ENCODE peak calls at places on chromosome 10, in four cellular contexts. G is GM12891, H is esophagus muscularis mucosa, K is GM23338. L is an unnamed sample.

GRCh38 chr10:60208676-60209269 is 180.9 kb downstream of the ANK3 start:
- DNase-seq in G (no peak), H (no peak), K (peak; percentile 83), L (no peak)

GRCh38 chr10:110411047-110411410 is 86.7 kb upstream of the DUSP5 start:
- DNase-seq in G (no peak), H (no peak), K (no peak), L (no peak)

GRCh38 chr10:103433858-103434257 is 18.3 kb downstream of the CALHM2 start:
- DNase-seq in G (no peak), H (no peak), K (no peak), L (no peak)

GRCh38 chr10:18397886-18398285 is 253.5 kb downstream of the NSUN6 start:
- DNase-seq in G (no peak), H (no peak), K (no peak), L (no peak)

GRCh38 chr10:55410415-55410885 is 609.4 kb upstream of the PCDH15 start:
- DNase-seq in G (no peak), H (no peak), K (peak; percentile 54), L (no peak)

GRCh38 chr10:23095966-23096813 is 811 bp downstream of the MSRB2 start:
- DNase-seq in G (peak; percentile 25), H (no peak), K (peak; percentile 67), L (no peak)

GRCh38 chr10:80149123-80149522 is 16.6 kb downstream of the PLAC9 start:
- DNase-seq in G (no peak), H (no peak), K (no peak), L (no peak)

GRCh38 chr10:82969405-82969804 is 1094.4 kb downstream of the NRG3 start:
- DNase-seq in G (no peak), H (no peak), K (peak; percentile 36), L (no peak)

GRCh38 chr10:17905491-17905890 is 46.2 kb upstream of the SLC39A12 start:
- DNase-seq in G (no peak), H (no peak), K (no peak), L (no peak)

GRCh38 chr10:99526861-99527504 is 5.8 kb upstream of the NKX2-3 start:
- DNase-seq in G (no peak), H (no peak), K (peak; percentile 52), L (no peak)

GRCh38 chr10:98323221-98324164 is 55.5 kb upstream of the LOXL4 start:
- DNase-seq in G (no peak), H (no peak), K (no peak), L (no peak)

GRCh38 chr10:132407243-132407746 is 10.3 kb downstream of the PWWP2B start:
- DNase-seq in G (no peak), H (no peak), K (no peak), L (no peak)

GRCh38 chr10:86693721-86694369 is 25.5 kb downstream of the LDB3 start:
- DNase-seq in G (peak; percentile 56), H (no peak), K (peak; percentile 87), L (no peak)

GRCh38 chr10:5584895-5585516 is 60.2 kb downstream of the CALML3 start:
- DNase-seq in G (no peak), H (no peak), K (no peak), L (no peak)

GRCh38 chr10:28530751-28531150 is 2.2 kb upstream of the WAC start:
- DNase-seq in G (no peak), H (no peak), K (no peak), L (no peak)

GRCh38 chr10:101492205-101492604 is 95.9 kb downstream of the POLL start:
- DNase-seq in G (no peak), H (no peak), K (no peak), L (no peak)

GRCh38 chr10:131689016-131689415 is 211.8 kb upstream of the PPP2R2D start:
- DNase-seq in G (no peak), H (no peak), K (peak; percentile 67), L (no peak)

GRCh38 chr10:73248259-73248724 is 1.2 kb upstream of the DNAJC9 start:
- DNase-seq in G (no peak), H (no peak), K (no peak), L (no peak)

GRCh38 chr10:112587709-112588108 is 140.7 kb downstream of the VTI1A start:
- DNase-seq in G (no peak), H (no peak), K (peak; percentile 47), L (no peak)

GRCh38 chr10:74156919-74157289 is 5.9 kb downstream of the ADK start:
- DNase-seq in G (no peak), H (no peak), K (no peak), L (peak; percentile 24)

GRCh38 chr10:48448796-48449195 is 142.3 kb downstream of the MAPK8 start:
- DNase-seq in G (no peak), H (no peak), K (no peak), L (no peak)

GRCh38 chr10:98318861-98319260 is 50.9 kb upstream of the LOXL4 start:
- DNase-seq in G (no peak), H (no peak), K (no peak), L (no peak)

GRCh38 chr10:69123306-69123746 is 652 bp upstream of the VPS26A start:
- DNase-seq in G (peak; percentile 25), H (no peak), K (peak; percentile 73), L (no peak)

GRCh38 chr10:103720328-103720963 is 134.9 kb downstream of the SH3PXD2A start:
- DNase-seq in G (no peak), H (no peak), K (no peak), L (no peak)

GRCh38 chr10:79087721-79088120 is 19.0 kb downstream of the ZMIZ1 start:
- DNase-seq in G (no peak), H (no peak), K (no peak), L (no peak)

GRCh38 chr10:79088613-79089355 is 20.0 kb downstream of the ZMIZ1 start:
- DNase-seq in G (no peak), H (no peak), K (no peak), L (no peak)

GRCh38 chr10:79089579-79090110 is 20.9 kb downstream of the ZMIZ1 start:
- DNase-seq in G (no peak), H (no peak), K (no peak), L (no peak)

GRCh38 chr10:79086822-79087221 is 18.1 kb downstream of the ZMIZ1 start:
- DNase-seq in G (no peak), H (no peak), K (no peak), L (no peak)

GRCh38 chr10:79088176-79088575 is 19.4 kb downstream of the ZMIZ1 start:
- DNase-seq in G (no peak), H (no peak), K (no peak), L (no peak)
- TF ChIP-seq POLR2AphosphoS5 in G (no peak), H (no peak), K (no peak), L (no peak)

GRCh38 chr10:114025610-114026130 is 18.0 kb upstream of the ADRB1 start:
- DNase-seq in G (no peak), H (no peak), K (no peak), L (no peak)

GRCh38 chr10:114027951-114028350 is 15.7 kb upstream of the ADRB1 start:
- DNase-seq in G (no peak), H (no peak), K (no peak), L (no peak)

GRCh38 chr10:114024876-114025609 is 18.6 kb upstream of the ADRB1 start:
- DNase-seq in G (no peak), H (peak; percentile 84), K (no peak), L (peak; percentile 25)

GRCh38 chr10:114027041-114027394 is 16.6 kb upstream of the ADRB1 start:
- DNase-seq in G (no peak), H (no peak), K (no peak), L (no peak)

GRCh38 chr10:114026189-114027040 is 17.3 kb upstream of the ADRB1 start:
- DNase-seq in G (no peak), H (no peak), K (no peak), L (no peak)
- TF ChIP-seq POLR2AphosphoS5 in G (no peak), H (no peak), K (no peak), L (no peak)

DNA sequence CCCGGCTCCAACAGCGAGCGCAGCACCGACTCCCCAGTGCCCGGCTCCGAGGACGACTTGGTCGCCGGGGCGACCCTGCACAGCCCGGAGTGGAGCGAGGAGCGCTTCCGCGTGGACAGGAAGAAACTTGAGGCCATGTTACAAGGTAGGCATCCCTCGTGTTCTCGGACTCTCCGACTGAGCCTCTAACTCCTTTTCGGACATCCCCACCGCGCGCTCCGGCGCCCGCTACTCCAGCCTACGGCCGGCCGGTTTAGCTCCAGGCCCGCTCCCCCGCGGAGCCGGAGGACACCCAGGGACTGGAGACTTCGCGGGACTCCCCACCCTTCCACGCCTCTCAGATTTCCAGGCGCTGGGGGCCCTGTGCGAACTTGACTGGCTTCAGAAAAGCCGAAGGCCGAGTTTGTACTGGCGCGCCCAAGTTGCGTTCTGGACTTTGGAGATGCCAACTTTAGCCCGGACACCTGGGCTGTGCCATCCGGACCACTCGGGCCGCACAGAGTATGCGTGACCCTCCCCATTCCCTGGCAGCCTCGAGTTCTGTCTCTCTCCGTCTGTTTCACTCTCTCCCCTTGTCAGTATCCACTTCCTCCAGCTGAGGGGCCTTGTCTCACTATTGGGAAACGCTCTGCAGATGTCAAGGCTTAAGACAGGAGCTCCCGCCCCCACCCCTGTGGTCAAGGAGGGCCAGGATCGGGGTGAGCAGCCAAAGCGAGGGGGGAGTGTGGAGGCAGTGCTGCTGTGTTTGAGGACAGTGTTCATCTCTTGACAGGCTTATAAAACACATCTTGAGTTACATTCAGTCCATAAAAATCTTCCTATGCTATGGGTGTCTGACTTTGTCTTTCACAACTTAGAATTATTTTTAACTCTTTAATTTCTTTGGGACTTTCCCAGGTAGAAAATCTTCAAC is 773 bp downstream of the BICC1 start:
- DNase-seq in G (no peak), H (peak; percentile 94), K (peak; percentile 62), L (peak; percentile 12)
- TF ChIP-seq POLR2AphosphoS5 in G (no peak), H (peak; percentile 64), K (no peak), L (no peak)

DNA sequence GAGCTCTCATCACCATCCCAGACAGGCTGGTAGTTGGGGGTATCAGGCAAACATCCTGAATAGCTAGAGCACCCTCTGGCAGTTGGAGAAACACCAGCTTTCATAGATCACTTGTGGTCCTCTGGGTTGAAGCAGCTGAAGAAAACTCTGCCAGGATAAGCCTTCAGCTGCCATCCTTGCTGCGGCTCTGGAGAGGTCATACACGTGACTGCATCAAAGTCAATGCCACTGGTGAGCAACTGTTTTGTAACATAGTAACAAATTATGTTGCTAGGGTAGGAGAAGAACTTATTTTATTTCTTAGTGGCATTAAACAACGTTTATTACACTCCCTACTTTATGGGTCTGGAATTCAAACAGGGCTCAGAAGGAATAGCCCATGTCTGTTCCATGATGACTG is 19.2 kb upstream of the PANK1 start:
- DNase-seq in G (no peak), H (no peak), K (no peak), L (no peak)
- TF ChIP-seq POLR2AphosphoS5 in G (no peak), H (no peak), K (no peak), L (no peak)

GRCh38 chr10:26890956-26891355 is 30.2 kb upstream of the ABI1 start:
- DNase-seq in G (peak; percentile 16), H (peak; percentile 79), K (peak; percentile 85), L (no peak)
- TF ChIP-seq POLR2AphosphoS5 in G (no peak), H (no peak), K (no peak), L (no peak)

DNA sequence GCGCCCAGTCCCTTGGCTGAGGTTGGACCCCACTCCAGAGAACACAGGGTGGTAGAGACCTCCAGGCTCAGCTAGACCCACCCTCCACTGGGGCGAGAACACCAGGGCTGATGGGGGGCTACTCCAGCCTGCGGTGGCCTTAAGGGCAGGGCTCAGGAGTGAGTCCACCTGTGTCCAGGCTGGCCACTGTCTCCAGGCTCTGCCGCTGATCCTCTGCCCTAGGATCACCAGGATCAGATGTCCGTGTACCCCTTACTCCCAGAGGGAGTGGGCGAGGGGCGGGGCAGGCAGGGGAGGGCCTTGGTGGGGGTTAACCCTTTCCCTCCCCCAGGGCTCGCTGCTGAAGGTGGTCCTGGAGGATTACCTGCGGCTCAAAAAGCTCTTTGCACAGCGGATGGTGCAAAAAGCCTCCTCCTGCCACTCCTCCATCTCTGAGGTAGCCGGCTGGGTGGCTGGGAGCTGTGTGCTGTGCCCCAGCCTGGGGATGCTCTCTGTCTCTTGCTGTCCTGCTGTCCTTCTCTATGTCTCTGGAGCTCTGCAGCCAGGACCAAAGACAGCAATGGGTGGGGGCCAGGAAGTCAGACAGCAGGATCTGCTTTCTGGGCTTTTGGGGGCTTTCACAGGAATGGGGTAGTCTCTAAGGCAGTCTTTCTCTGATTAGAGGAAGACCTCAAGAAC is 38.0 kb downstream of the PSAP start:
- DNase-seq in G (no peak), H (no peak), K (no peak), L (no peak)
- TF ChIP-seq POLR2AphosphoS5 in G (no peak), H (no peak), K (no peak), L (no peak)